ENCODE peak calls at places on chromosomes 5 and 9, in five cellular contexts. K is trophoblast cell, N is H1, V is H9, X is mesenchymal stem cell. J is an unnamed sample.

GRCh38 chr5:151155777-151156731 is 1.5 kb downstream of the ANXA6 start:
- DNase-seq in K (no peak), N (no peak), V (no peak), X (peak), J (no peak)

GRCh38 chr9:73093016-73093739 is 58.5 kb upstream of the ANXA1 start:
- DNase-seq in K (no peak), N (no peak), V (no peak), X (no peak), J (no peak)

GRCh38 chr9:34653131-34653530 is 1.1 kb downstream of the IL11RA start:
- DNase-seq in K (no peak), N (no peak), V (no peak), X (peak), J (no peak)

GRCh38 chr5:40587284-40587882 is 92.3 kb upstream of the PTGER4 start:
- DNase-seq in K (peak), N (no peak), V (no peak), X (no peak), J (no peak)

GRCh38 chr9:37947987-37948386 is 44.1 kb upstream of the SLC25A51 start:
- DNase-seq in K (no peak), N (no peak), V (no peak), X (no peak), J (no peak)

GRCh38 chr5:15790446-15791005 is 290.5 kb downstream of the FBXL7 start:
- DNase-seq in K (no peak), N (no peak), V (no peak), X (peak), J (no peak)

GRCh38 chr5:136766456-136766855 is 401.1 kb upstream of the TRPC7 start:
- DNase-seq in K (peak), N (no peak), V (no peak), X (no peak), J (no peak)

GRCh38 chr9:127336086-127336485 is 60.9 kb upstream of the SLC2A8 start:
- DNase-seq in K (no peak), N (no peak), V (no peak), X (peak), J (no peak)

GRCh38 chr5:80884851-80885697 is 75.1 kb upstream of the RASGRF2 start:
- DNase-seq in K (peak), N (no peak), V (no peak), X (peak), J (no peak)

GRCh38 chr9:101477736-101478135 is 42.2 kb upstream of the ALDOB start:
- DNase-seq in K (no peak), N (no peak), V (no peak), X (no peak), J (no peak)

GRCh38 chr5:63822633-63823032 is 139.6 kb downstream of the HTR1A start:
- DNase-seq in K (no peak), N (no peak), V (no peak), X (peak), J (no peak)

GRCh38 chr5:78467744-78468357 is 107.4 kb downstream of the SCAMP1 start:
- DNase-seq in K (no peak), N (no peak), V (no peak), X (peak), J (peak)

GRCh38 chr9:135501261-135502167 is 1.0 kb downstream of the MRPS2 start:
- DNase-seq in K (no peak), N (no peak), V (peak), X (peak), J (no peak)

GRCh38 chr5:174190073-174190675 is 144.7 kb downstream of the NSG2 start:
- DNase-seq in K (no peak), N (no peak), V (no peak), X (no peak), J (no peak)

GRCh38 chr9:90956026-90956810 is 154.6 kb downstream of the SYK start:
- DNase-seq in K (peak), N (no peak), V (no peak), X (peak), J (no peak)

GRCh38 chr5:36826694-36827093 is 49.9 kb upstream of the NIPBL start:
- DNase-seq in K (no peak), N (no peak), V (no peak), X (no peak), J (no peak)

GRCh38 chr9:111316796-111317195 is 13.2 kb downstream of the OR2K2 start:
- DNase-seq in K (no peak), N (no peak), V (no peak), X (no peak), J (no peak)

GRCh38 chr9:36074870-36075532 is 38.3 kb downstream of the RECK start:
- DNase-seq in K (no peak), N (no peak), V (no peak), X (peak), J (no peak)

GRCh38 chr5:67379761-67380160 is 183.2 kb upstream of the CD180 start:
- DNase-seq in K (no peak), N (no peak), V (no peak), X (no peak), J (no peak)

GRCh38 chr9:109775516-109775915 is 4.5 kb upstream of the PALM2AKAP2 start:
- DNase-seq in K (no peak), N (no peak), V (no peak), X (peak), J (no peak)

GRCh38 chr5:95859327-95860060 is 37.0 kb upstream of the GLRX start:
- DNase-seq in K (peak), N (no peak), V (no peak), X (no peak), J (no peak)

GRCh38 chr5:160353379-160353778 is 17.0 kb downstream of the C1QTNF2 start:
- DNase-seq in K (no peak), N (no peak), V (peak), X (no peak), J (no peak)

GRCh38 chr9:77833686-77834429 is 185.7 kb upstream of the GNA14 start:
- DNase-seq in K (no peak), N (no peak), V (no peak), X (no peak), J (no peak)

GRCh38 chr9:34793428-34793827 is 83.5 kb upstream of the CCL21 start:
- DNase-seq in K (no peak), N (no peak), V (no peak), X (no peak), J (no peak)

GRCh38 chr5:10126900-10127299 is 122.8 kb downstream of the ATPSCKMT start:
- DNase-seq in K (no peak), N (no peak), V (no peak), X (no peak), J (no peak)
- H2BK12ac ChIP-seq in K (no peak), N (no peak), V (no peak), X (peak), J (peak)

GRCh38 chr5:141491323-141492167 is 2.7 kb downstream of the PCDHGC5 start:
- DNase-seq in K (no peak), N (no peak), V (no peak), X (no peak), J (no peak)
- H3K23ac ChIP-seq in K (no peak), N (no peak), V (no peak), X (no peak), J (peak)

GRCh38 chr9:86783884-86784283 is 163.4 kb downstream of the GAS1 start:
- DNase-seq in K (no peak), N (no peak), V (no peak), X (no peak), J (no peak)
- H4K8ac ChIP-seq in K (no peak), N (no peak), V (no peak), X (no peak), J (no peak)

DNA sequence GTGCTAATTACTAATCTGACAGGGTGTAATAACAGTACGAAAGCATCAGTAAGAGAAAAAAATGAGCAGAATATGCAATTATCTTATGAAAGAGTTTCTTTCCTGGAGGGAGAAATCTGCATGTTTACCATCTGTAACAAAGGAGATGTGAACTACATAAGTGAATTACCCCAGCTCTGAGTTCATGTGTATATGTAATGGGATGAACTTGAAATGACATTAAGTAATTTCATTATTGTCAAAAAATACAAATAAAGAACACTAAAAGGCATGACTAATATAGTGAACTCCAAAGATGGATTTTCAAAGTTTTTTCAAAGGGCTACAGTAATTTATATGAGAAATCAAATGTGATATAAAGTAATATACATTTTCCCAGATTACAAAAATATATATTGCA is 944.0 kb downstream of the MAT2B start:
- DNase-seq in K (no peak), N (no peak), V (no peak), X (no peak), J (no peak)
- H2BK12ac ChIP-seq in K (no peak), N (no peak), V (no peak), X (no peak), J (no peak)

DNA sequence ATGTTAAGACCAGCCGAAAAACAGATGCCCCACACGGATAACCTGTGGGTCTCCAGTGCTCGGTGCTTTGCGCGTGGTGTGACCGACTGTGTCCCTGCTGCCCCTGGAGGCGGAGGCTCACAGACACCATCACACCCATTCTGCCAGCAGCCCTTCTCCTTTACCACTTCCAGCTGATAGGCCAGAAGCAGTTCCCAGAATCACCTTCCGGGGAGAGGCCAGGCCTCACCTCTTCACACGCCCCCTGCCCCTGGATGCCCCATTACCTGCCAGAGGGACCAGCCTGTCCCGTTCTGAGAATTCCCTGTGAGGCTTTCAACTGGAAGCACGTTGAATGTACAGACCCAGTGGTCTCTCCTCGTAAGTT is 21.6 kb upstream of the LRRC14B start:
- DNase-seq in K (no peak), N (no peak), V (no peak), X (no peak), J (no peak)
- H3K23ac ChIP-seq in K (no peak), N (no peak), V (no peak), X (no peak), J (peak)

DNA sequence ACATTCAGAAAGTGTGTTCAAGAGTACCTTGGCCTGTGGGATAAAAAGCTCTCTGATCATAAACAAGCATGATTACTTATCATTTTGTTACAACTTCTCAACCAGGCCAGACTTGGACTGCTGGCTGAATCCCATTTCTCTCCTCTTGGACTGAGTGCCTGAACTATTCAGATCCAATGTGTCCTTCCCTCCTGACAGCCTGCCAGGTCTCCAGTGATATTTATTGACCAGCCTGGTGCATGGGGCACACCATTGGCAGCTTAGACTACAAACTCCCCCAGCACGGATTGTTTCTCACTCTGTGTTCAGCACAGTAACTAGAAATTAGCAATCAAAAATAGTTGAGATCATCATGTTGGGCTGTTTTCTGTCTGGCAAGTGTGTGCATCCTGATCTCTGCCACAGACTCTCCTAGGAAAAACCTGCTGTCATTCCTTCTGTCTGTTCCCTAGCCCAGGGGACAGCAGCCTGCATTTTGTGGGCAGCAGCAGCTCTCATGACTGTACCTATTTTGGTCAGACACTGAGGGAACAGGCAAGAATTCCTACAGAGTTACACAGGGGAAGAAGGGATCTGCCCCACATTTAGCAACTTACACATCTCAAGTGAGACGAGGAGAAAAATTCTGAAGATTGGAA is 348.1 kb downstream of the ADAMTS6 start:
- DNase-seq in K (no peak), N (no peak), V (no peak), X (no peak), J (no peak)
- H4K8ac ChIP-seq in K (no peak), N (no peak), V (no peak), X (no peak), J (no peak)

J was measured in neuronal stem cell.